ENCODE peak calls at places on chromosomes 4 and X, in eight cellular contexts. One of them, this sample, is unnamed. For H3K9me3, the result is how much of the 10 kb centered on the place peaks cover.

GRCh38 chr4:186260504-186261448 is 5.2 kb upstream of the F11 start:
- DNase-seq in tibial artery: no peak
- DNase-seq in mucosa of descending colon: peak
- DNase-seq in left lung: no peak
- DNase-seq in CD4-positive, alpha-beta memory T cell: no peak
- DNase-seq in suprapubic skin: no peak
- DNase-seq in ovary: no peak
- DNase-seq in mammary epithelial cell: peak
- DNase-seq in this sample: no peak

GRCh38 chrX:152926923-152927322 is 29.1 kb downstream of the ZNF185 start:
- DNase-seq in tibial artery: no peak
- DNase-seq in mucosa of descending colon: no peak
- DNase-seq in mammary epithelial cell: no peak
- DNase-seq in ovary: no peak
- DNase-seq in suprapubic skin: no peak
- DNase-seq in left lung: no peak
- DNase-seq in CD4-positive, alpha-beta memory T cell: no peak
- DNase-seq in this sample: peak

GRCh38 chrX:9668537-9668936 is 97.1 kb downstream of the GPR143 start:
- DNase-seq in mucosa of descending colon: no peak
- DNase-seq in left lung: no peak
- DNase-seq in CD4-positive, alpha-beta memory T cell: no peak
- DNase-seq in tibial artery: no peak
- DNase-seq in suprapubic skin: no peak
- DNase-seq in ovary: no peak
- DNase-seq in mammary epithelial cell: no peak
- DNase-seq in this sample: no peak

GRCh38 chr4:183252959-183253358 is 67.1 kb downstream of the CLDN22 start:
- DNase-seq in left lung: no peak
- DNase-seq in tibial artery: no peak
- DNase-seq in ovary: no peak
- DNase-seq in mammary epithelial cell: no peak
- DNase-seq in CD4-positive, alpha-beta memory T cell: no peak
- DNase-seq in mucosa of descending colon: no peak
- DNase-seq in suprapubic skin: no peak
- DNase-seq in this sample: no peak

GRCh38 chrX:33434256-33435092 is 223.1 kb upstream of the DMD start:
- DNase-seq in left lung: no peak
- DNase-seq in suprapubic skin: no peak
- DNase-seq in CD4-positive, alpha-beta memory T cell: peak
- DNase-seq in ovary: peak
- DNase-seq in mammary epithelial cell: peak
- DNase-seq in mucosa of descending colon: no peak
- DNase-seq in tibial artery: peak
- DNase-seq in this sample: peak

GRCh38 chr4:105613326-105613725 is 60.9 kb downstream of the ARHGEF38 start:
- DNase-seq in suprapubic skin: no peak
- DNase-seq in ovary: no peak
- DNase-seq in tibial artery: no peak
- DNase-seq in left lung: no peak
- DNase-seq in CD4-positive, alpha-beta memory T cell: no peak
- DNase-seq in mammary epithelial cell: no peak
- DNase-seq in mucosa of descending colon: no peak
- DNase-seq in this sample: no peak

GRCh38 chr4:67403342-67403741 is 142.0 kb downstream of the CENPC start:
- DNase-seq in mammary epithelial cell: no peak
- DNase-seq in tibial artery: no peak
- DNase-seq in suprapubic skin: no peak
- DNase-seq in CD4-positive, alpha-beta memory T cell: no peak
- DNase-seq in left lung: no peak
- DNase-seq in ovary: no peak
- DNase-seq in mucosa of descending colon: no peak
- DNase-seq in this sample: no peak

GRCh38 chrX:155028749-155029360 is 2.2 kb downstream of the FUNDC2 start:
- DNase-seq in CD4-positive, alpha-beta memory T cell: no peak
- DNase-seq in tibial artery: no peak
- DNase-seq in mucosa of descending colon: no peak
- DNase-seq in mammary epithelial cell: peak
- DNase-seq in left lung: no peak
- DNase-seq in suprapubic skin: no peak
- DNase-seq in ovary: no peak
- DNase-seq in this sample: no peak

GRCh38 chrX:25968920-25969319 is 169.2 kb upstream of the MAGEB18 start:
- DNase-seq in mucosa of descending colon: no peak
- DNase-seq in ovary: no peak
- DNase-seq in CD4-positive, alpha-beta memory T cell: no peak
- DNase-seq in suprapubic skin: no peak
- DNase-seq in left lung: no peak
- DNase-seq in tibial artery: no peak
- DNase-seq in mammary epithelial cell: no peak
- DNase-seq in this sample: no peak

GRCh38 chrX:134654398-134655012 is 3.8 kb downstream of the PLAC1 start:
- DNase-seq in mucosa of descending colon: no peak
- DNase-seq in CD4-positive, alpha-beta memory T cell: no peak
- DNase-seq in suprapubic skin: no peak
- DNase-seq in ovary: no peak
- DNase-seq in tibial artery: no peak
- DNase-seq in left lung: no peak
- DNase-seq in mammary epithelial cell: no peak
- DNase-seq in this sample: no peak

GRCh38 chr4:31741321-31741720 is 1021.2 kb downstream of the PCDH7 start:
- DNase-seq in left lung: no peak
- DNase-seq in tibial artery: no peak
- DNase-seq in mammary epithelial cell: no peak
- DNase-seq in CD4-positive, alpha-beta memory T cell: no peak
- DNase-seq in mucosa of descending colon: no peak
- DNase-seq in ovary: no peak
- DNase-seq in suprapubic skin: no peak
- DNase-seq in this sample: no peak

GRCh38 chr4:98519268-98519993 is 139.0 kb downstream of the TSPAN5 start:
- DNase-seq in mammary epithelial cell: no peak
- DNase-seq in suprapubic skin: no peak
- DNase-seq in mucosa of descending colon: no peak
- DNase-seq in CD4-positive, alpha-beta memory T cell: no peak
- DNase-seq in tibial artery: no peak
- DNase-seq in left lung: no peak
- DNase-seq in ovary: no peak
- DNase-seq in this sample: no peak

GRCh38 chrX:38610839-38611238 is 49.5 kb downstream of the TSPAN7 start:
- DNase-seq in CD4-positive, alpha-beta memory T cell: no peak
- DNase-seq in mammary epithelial cell: no peak
- DNase-seq in left lung: no peak
- DNase-seq in mucosa of descending colon: no peak
- DNase-seq in suprapubic skin: no peak
- DNase-seq in ovary: no peak
- DNase-seq in tibial artery: no peak
- DNase-seq in this sample: no peak

GRCh38 chr4:78293841-78294301 is 236.7 kb downstream of the FRAS1 start:
- DNase-seq in suprapubic skin: no peak
- DNase-seq in CD4-positive, alpha-beta memory T cell: no peak
- DNase-seq in ovary: no peak
- DNase-seq in tibial artery: no peak
- DNase-seq in mucosa of descending colon: no peak
- DNase-seq in left lung: no peak
- DNase-seq in mammary epithelial cell: peak
- DNase-seq in this sample: no peak

GRCh38 chr4:24477919-24478318 is 106.4 kb downstream of the DHX15 start:
- DNase-seq in left lung: no peak
- DNase-seq in mammary epithelial cell: no peak
- DNase-seq in mucosa of descending colon: no peak
- DNase-seq in tibial artery: no peak
- DNase-seq in ovary: peak
- DNase-seq in suprapubic skin: no peak
- DNase-seq in CD4-positive, alpha-beta memory T cell: no peak
- DNase-seq in this sample: no peak

GRCh38 chr4:31160146-31160545 is 440.0 kb downstream of the PCDH7 start:
- DNase-seq in CD4-positive, alpha-beta memory T cell: no peak
- DNase-seq in ovary: no peak
- DNase-seq in mucosa of descending colon: no peak
- DNase-seq in mammary epithelial cell: no peak
- DNase-seq in left lung: no peak
- DNase-seq in suprapubic skin: no peak
- DNase-seq in tibial artery: no peak
- DNase-seq in this sample: no peak

GRCh38 chr4:76212851-76213414 is 691 bp downstream of the SCARB2 start:
- DNase-seq in tibial artery: no peak
- DNase-seq in mucosa of descending colon: no peak
- DNase-seq in suprapubic skin: no peak
- DNase-seq in CD4-positive, alpha-beta memory T cell: peak
- DNase-seq in mammary epithelial cell: peak
- DNase-seq in left lung: no peak
- DNase-seq in ovary: no peak
- DNase-seq in this sample: no peak

GRCh38 chr4:15004701-15005301 is 2.5 kb downstream of the CPEB2 start:
- DNase-seq in suprapubic skin: peak
- DNase-seq in CD4-positive, alpha-beta memory T cell: peak
- DNase-seq in tibial artery: peak
- DNase-seq in mucosa of descending colon: peak
- DNase-seq in left lung: peak
- DNase-seq in mammary epithelial cell: peak
- DNase-seq in ovary: peak
- DNase-seq in this sample: peak

GRCh38 chrX:103879339-103879738 is 47.3 kb upstream of the RAB9B start:
- DNase-seq in suprapubic skin: no peak
- DNase-seq in left lung: no peak
- DNase-seq in ovary: no peak
- DNase-seq in mucosa of descending colon: no peak
- DNase-seq in CD4-positive, alpha-beta memory T cell: no peak
- DNase-seq in tibial artery: no peak
- DNase-seq in mammary epithelial cell: peak
- DNase-seq in this sample: no peak

GRCh38 chrX:87236836-87237235 is 280.8 kb upstream of the KLHL4 start:
- DNase-seq in tibial artery: no peak
- DNase-seq in left lung: no peak
- DNase-seq in CD4-positive, alpha-beta memory T cell: no peak
- DNase-seq in ovary: no peak
- DNase-seq in mammary epithelial cell: no peak
- DNase-seq in suprapubic skin: no peak
- DNase-seq in mucosa of descending colon: no peak
- DNase-seq in this sample: no peak

GRCh38 chr4:14096406-14096965 is 469.0 kb upstream of the BOD1L1 start:
- DNase-seq in left lung: no peak
- DNase-seq in mammary epithelial cell: no peak
- DNase-seq in ovary: no peak
- DNase-seq in tibial artery: no peak
- DNase-seq in suprapubic skin: no peak
- DNase-seq in mucosa of descending colon: no peak
- DNase-seq in CD4-positive, alpha-beta memory T cell: no peak
- DNase-seq in this sample: no peak

GRCh38 chr4:151524610-151525009 is 115.6 kb downstream of the FHIP1A start:
- DNase-seq in tibial artery: no peak
- DNase-seq in ovary: no peak
- DNase-seq in left lung: no peak
- DNase-seq in suprapubic skin: no peak
- DNase-seq in CD4-positive, alpha-beta memory T cell: no peak
- DNase-seq in mucosa of descending colon: no peak
- DNase-seq in mammary epithelial cell: peak
- DNase-seq in this sample: no peak

DNA sequence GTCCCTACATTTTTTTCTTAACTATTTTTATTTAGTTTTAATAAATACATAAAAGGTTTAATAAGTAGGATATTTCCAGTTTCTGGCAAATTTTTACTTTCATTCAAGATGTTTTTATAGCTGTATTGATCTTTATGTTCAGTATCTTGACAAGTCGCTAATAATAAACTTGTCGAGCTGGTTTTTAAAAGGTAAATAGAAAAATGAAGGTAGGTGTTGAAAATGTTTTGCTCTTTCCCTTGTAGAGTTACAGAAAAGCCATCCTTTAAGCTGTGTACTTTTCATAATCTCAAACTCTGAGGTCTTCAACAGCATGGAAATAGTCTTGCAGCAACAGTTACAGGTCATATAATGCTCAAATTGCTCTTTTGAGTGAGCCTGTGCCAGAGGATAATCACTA is 52.6 kb downstream of the RS1 start:
- DNase-seq in suprapubic skin: no peak
- DNase-seq in CD4-positive, alpha-beta memory T cell: no peak
- DNase-seq in mammary epithelial cell: no peak
- DNase-seq in tibial artery: no peak
- DNase-seq in ovary: no peak
- DNase-seq in left lung: no peak
- DNase-seq in mucosa of descending colon: no peak
- DNase-seq in this sample: no peak
- H3K9me3 ChIP-seq in suprapubic skin: under half
- H3K9me3 ChIP-seq in CD4-positive, alpha-beta memory T cell: under half
- H3K9me3 ChIP-seq in mammary epithelial cell: under half
- H3K9me3 ChIP-seq in tibial artery: under half
- H3K9me3 ChIP-seq in ovary: under half
- H3K9me3 ChIP-seq in left lung: under half
- H3K9me3 ChIP-seq in mucosa of descending colon: under half
- H3K9me3 ChIP-seq in this sample: under half

GRCh38 chrX:68789966-68790365 is 38.9 kb upstream of the EFNB1 start:
- DNase-seq in mucosa of descending colon: no peak
- DNase-seq in suprapubic skin: no peak
- DNase-seq in mammary epithelial cell: no peak
- DNase-seq in ovary: no peak
- DNase-seq in left lung: no peak
- DNase-seq in tibial artery: no peak
- DNase-seq in CD4-positive, alpha-beta memory T cell: no peak
- DNase-seq in this sample: no peak
- H3K9me3 ChIP-seq in mucosa of descending colon: under half
- H3K9me3 ChIP-seq in suprapubic skin: under half
- H3K9me3 ChIP-seq in mammary epithelial cell: under half
- H3K9me3 ChIP-seq in ovary: under half
- H3K9me3 ChIP-seq in left lung: under half
- H3K9me3 ChIP-seq in tibial artery: under half
- H3K9me3 ChIP-seq in CD4-positive, alpha-beta memory T cell: under half
- H3K9me3 ChIP-seq in this sample: under half

DNA sequence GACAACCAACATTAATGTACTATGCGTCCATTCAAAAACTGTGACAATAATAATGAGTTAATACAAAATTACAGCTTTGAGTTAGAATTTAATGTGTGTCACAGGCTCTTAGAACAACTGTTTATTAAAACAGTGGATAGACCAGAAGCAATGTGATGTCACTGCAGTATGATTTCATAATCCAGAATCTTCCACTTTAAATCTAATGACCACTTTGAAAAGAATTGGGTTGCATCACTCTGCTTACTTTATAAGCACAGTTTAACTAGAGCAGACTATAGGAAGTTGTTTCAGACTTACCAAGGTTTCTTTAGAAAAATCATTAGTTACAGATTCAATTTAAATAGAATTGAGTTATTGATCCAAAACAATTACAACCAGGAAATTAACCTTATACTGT is 758.5 kb downstream of the KCTD8 start:
- DNase-seq in mammary epithelial cell: peak
- DNase-seq in left lung: no peak
- DNase-seq in ovary: no peak
- DNase-seq in mucosa of descending colon: no peak
- DNase-seq in tibial artery: no peak
- DNase-seq in suprapubic skin: no peak
- DNase-seq in CD4-positive, alpha-beta memory T cell: no peak
- DNase-seq in this sample: no peak
- H3K9me3 ChIP-seq in mammary epithelial cell: under half
- H3K9me3 ChIP-seq in left lung: under half
- H3K9me3 ChIP-seq in ovary: under half
- H3K9me3 ChIP-seq in mucosa of descending colon: under half
- H3K9me3 ChIP-seq in tibial artery: under half
- H3K9me3 ChIP-seq in suprapubic skin: under half
- H3K9me3 ChIP-seq in CD4-positive, alpha-beta memory T cell: under half
- H3K9me3 ChIP-seq in this sample: under half

GRCh38 chr4:33886356-33886755 is 2358.0 kb downstream of the ARAP2 start:
- DNase-seq in left lung: no peak
- DNase-seq in tibial artery: no peak
- DNase-seq in mucosa of descending colon: no peak
- DNase-seq in CD4-positive, alpha-beta memory T cell: no peak
- DNase-seq in mammary epithelial cell: no peak
- DNase-seq in ovary: no peak
- DNase-seq in suprapubic skin: no peak
- DNase-seq in this sample: no peak

GRCh38 chr4:33890841-33891240 is 2353.5 kb downstream of the ARAP2 start:
- DNase-seq in mammary epithelial cell: no peak
- DNase-seq in suprapubic skin: no peak
- DNase-seq in ovary: no peak
- DNase-seq in left lung: no peak
- DNase-seq in tibial artery: no peak
- DNase-seq in mucosa of descending colon: no peak
- DNase-seq in CD4-positive, alpha-beta memory T cell: no peak
- DNase-seq in this sample: no peak
- H3K9me3 ChIP-seq in mammary epithelial cell: under half
- H3K9me3 ChIP-seq in suprapubic skin: under half
- H3K9me3 ChIP-seq in ovary: under half
- H3K9me3 ChIP-seq in left lung: under half
- H3K9me3 ChIP-seq in tibial artery: under half
- H3K9me3 ChIP-seq in mucosa of descending colon: under half
- H3K9me3 ChIP-seq in CD4-positive, alpha-beta memory T cell: under half
- H3K9me3 ChIP-seq in this sample: under half

This sample was measured in breast epithelium.